ENCODE peak calls at places on chromosomes 4 and X, in eight cellular contexts. O is CD4-positive, CD25-positive, alpha-beta regulatory T cell; Z is CD8-positive, alpha-beta T cell; N is naive thymus-derived CD4-positive, alpha-beta T cell; A is colonic mucosa; L is adrenal gland; G is fibroblast of lung; D is neural progenitor cell. C is an unnamed sample.

GRCh38 chr4:124933521-124933920 is 221.0 kb upstream of the ANKRD50 start:
- DNase-seq in G (no peak), D (no peak), Z (no peak), L (no peak), N (no peak), O (no peak), A (no peak), C (no peak)

GRCh38 chrX:37958493-37959211 is 47.7 kb upstream of the SYTL5 start:
- DNase-seq in A (no peak), G (peak; percentile 52), N (no peak), D (no peak), O (no peak), L (peak; percentile 10), Z (no peak), C (no peak)

GRCh38 chrX:104112326-104112951 is at the start of gene ZCCHC18:
- DNase-seq in L (peak; percentile 39), G (peak; percentile 78), D (peak; percentile 91), Z (peak; percentile 23), N (no peak), A (peak; percentile 28), O (peak; percentile 33), C (peak; percentile 47)

GRCh38 chr4:36414248-36414647 is 132.8 kb downstream of the DTHD1 start:
- DNase-seq in G (no peak), A (no peak), O (no peak), Z (no peak), N (no peak), L (no peak), D (no peak), C (no peak)

GRCh38 chr4:74674750-74675149 is 119.6 kb downstream of the BTC start:
- DNase-seq in L (no peak), A (no peak), N (no peak), O (no peak), Z (no peak), D (no peak), G (no peak), C (no peak)

GRCh38 chrX:49919617-49920016 is 2.8 kb upstream of the CLCN5 start:
- DNase-seq in O (peak; percentile 5), L (peak; percentile 72), A (peak; percentile 42), D (peak; percentile 54), N (peak; percentile 23), Z (peak; percentile 23), G (peak; percentile 50), C (no peak)

GRCh38 chrX:9538544-9539045 is 73.7 kb downstream of the TBL1X start:
- DNase-seq in D (no peak), A (peak; percentile 44), N (peak; percentile 12), L (no peak), O (no peak), Z (no peak), G (no peak), C (no peak)

GRCh38 chrX:152641996-152642395 is 4.3 kb downstream of the GABRQ start:
- DNase-seq in G (no peak), Z (no peak), D (peak; percentile 63), N (no peak), L (no peak), O (no peak), A (no peak), C (no peak)

GRCh38 chr4:75512336-75513211 is 1.6 kb downstream of the RCHY1 start:
- DNase-seq in D (peak; percentile 6), N (no peak), G (peak; percentile 83), Z (no peak), L (no peak), A (no peak), O (no peak), C (no peak)

GRCh38 chr4:121198261-121198660 is 34.1 kb upstream of the TNIP3 start:
- DNase-seq in A (no peak), Z (no peak), L (no peak), G (no peak), N (no peak), O (no peak), D (no peak), C (no peak)

GRCh38 chr4:124321370-124321769 is 391.2 kb downstream of the ANKRD50 start:
- DNase-seq in O (no peak), G (peak; percentile 24), Z (no peak), A (no peak), N (no peak), D (peak; percentile 17), L (no peak), C (no peak)

GRCh38 chr4:184143770-184144564 is 73.7 kb downstream of the ENPP6 start:
- DNase-seq in Z (no peak), N (no peak), D (no peak), G (no peak), A (no peak), L (no peak), O (no peak), C (no peak)

GRCh38 chrX:486325-486724 is 99.6 kb upstream of the PPP2R3B start:
- DNase-seq in A (no peak), G (no peak), L (no peak), N (no peak), Z (no peak), D (no peak), O (no peak), C (no peak)

GRCh38 chr4:140168474-140168873 is 14.5 kb upstream of the MAML3 start:
- DNase-seq in D (peak; percentile 39), N (no peak), L (no peak), Z (no peak), A (no peak), G (peak; percentile 55), O (no peak), C (no peak)

GRCh38 chrX:48592971-48593370 is 4.3 kb upstream of the WDR13 start:
- DNase-seq in G (no peak), A (no peak), N (no peak), D (no peak), Z (no peak), O (no peak), L (no peak), C (no peak)

GRCh38 chrX:48589482-48590162 is 7.7 kb upstream of the WDR13 start:
- DNase-seq in O (no peak), G (no peak), D (no peak), L (no peak), A (no peak), N (no peak), Z (no peak), C (no peak)

GRCh38 chrX:48595929-48596328 is 1.4 kb upstream of the WDR13 start:
- DNase-seq in L (no peak), A (no peak), N (no peak), D (no peak), O (no peak), Z (no peak), G (no peak), C (no peak)

GRCh38 chrX:48584698-48585097 is 10.4 kb downstream of the RBM3 start:
- DNase-seq in Z (no peak), A (no peak), L (no peak), O (no peak), D (no peak), G (no peak), N (no peak), C (no peak)

GRCh38 chrX:48590203-48591103 is 6.8 kb upstream of the WDR13 start:
- DNase-seq in A (no peak), O (no peak), Z (no peak), G (peak; percentile 57), L (no peak), N (no peak), D (no peak), C (no peak)
- H3K27ac ChIP-seq in A (no peak overlapping the region), O (no peak overlapping the region), Z (no peak overlapping the region), G (no peak overlapping the region), L (peak overlapping the region; percentile 88), N (no peak overlapping the region), D (no peak overlapping the region), C (peak overlapping the region; percentile 77)

GRCh38 chr4:88613417-88613875 is 21.2 kb downstream of the HERC3 start:
- DNase-seq in D (no peak), L (no peak), G (peak; percentile 18), Z (peak; percentile 55), O (peak; percentile 36), N (peak; percentile 91), A (no peak), C (no peak)
- H3K27ac ChIP-seq in D (no peak overlapping the region), L (peak overlapping the region; percentile 70), G (peak overlapping the region; percentile 16), Z (peak overlapping the region; percentile 64), O (peak overlapping the region; percentile 91), N (peak overlapping the region; percentile 77), A (peak overlapping the region; percentile 16), C (peak overlapping the region; percentile 46)

DNA sequence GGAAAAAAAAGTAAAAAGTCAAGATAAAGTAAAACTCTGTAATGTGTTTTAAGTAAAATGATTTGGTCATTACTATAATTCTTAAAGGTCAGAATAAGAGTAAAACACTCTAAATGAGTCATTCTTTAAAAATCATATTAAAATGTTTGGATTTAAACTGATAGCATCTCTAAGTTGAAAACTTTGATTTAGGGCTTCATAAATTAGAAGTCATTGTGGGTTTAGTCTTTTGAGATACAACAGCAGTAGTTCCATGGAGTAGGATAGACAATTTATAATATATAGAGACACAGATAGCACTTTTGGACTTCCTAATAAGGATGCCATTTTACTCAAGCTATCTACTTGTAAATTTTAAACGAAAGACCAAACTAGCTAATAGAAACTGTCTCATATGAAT is 77.1 kb upstream of the PABPC4L start:
- DNase-seq in G (peak; percentile 54), O (no peak), D (no peak), A (no peak), N (no peak), Z (no peak), L (no peak), C (no peak)
- H3K27ac ChIP-seq in G (no peak overlapping the region), O (no peak overlapping the region), D (no peak overlapping the region), A (no peak overlapping the region), N (no peak overlapping the region), Z (no peak overlapping the region), L (no peak overlapping the region), C (no peak overlapping the region)

GRCh38 chrX:39857780-39858179 is 240.0 kb downstream of the BCOR start:
- DNase-seq in O (no peak), D (no peak), L (no peak), N (no peak), Z (peak; percentile 36), G (no peak), A (no peak), C (no peak)

GRCh38 chrX:39853417-39853816 is 244.3 kb downstream of the BCOR start:
- DNase-seq in O (no peak), D (no peak), G (no peak), L (no peak), A (no peak), Z (no peak), N (no peak), C (no peak)

GRCh38 chrX:39854772-39855747 is 242.7 kb downstream of the BCOR start:
- DNase-seq in A (no peak), O (peak; percentile 69), D (no peak), N (peak; percentile 74), L (no peak), G (no peak), Z (peak; percentile 85), C (no peak)

GRCh38 chrX:39855748-39856129 is 242.0 kb downstream of the BCOR start:
- DNase-seq in L (peak; percentile 22), O (peak; percentile 64), N (peak; percentile 32), Z (peak; percentile 86), D (no peak), G (peak; percentile 48), A (peak; percentile 66), C (no peak)

DNA sequence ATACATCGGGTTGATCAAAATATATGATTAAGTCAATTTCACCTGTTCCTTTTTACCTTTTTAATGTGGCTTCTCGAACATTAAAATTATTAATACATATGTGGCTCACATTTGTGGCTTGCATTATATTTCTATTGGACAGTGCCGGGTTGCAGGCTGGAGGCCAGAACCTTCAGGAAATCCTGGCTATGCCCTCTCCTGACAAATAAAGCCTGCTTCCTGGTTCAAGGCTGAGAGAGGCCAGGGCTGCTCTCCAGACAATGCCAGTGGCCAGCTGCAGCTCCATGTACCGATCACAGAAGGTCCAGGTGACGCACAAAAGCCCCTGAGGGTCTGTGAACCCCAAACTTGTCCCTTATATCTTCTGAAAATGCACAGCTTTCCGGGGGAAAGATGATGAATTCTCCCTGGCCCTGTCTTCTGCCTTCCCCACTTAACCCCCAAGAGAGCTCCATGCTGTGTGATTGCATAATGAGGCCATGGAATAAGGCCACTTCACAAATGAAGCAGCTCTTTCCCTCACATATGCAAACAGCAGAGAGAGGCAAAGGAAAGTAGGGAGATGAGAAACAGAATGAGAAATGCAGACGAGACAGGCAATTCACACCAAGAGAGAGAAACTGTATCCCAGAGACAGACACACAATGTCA is 241.2 kb downstream of the BCOR start:
- DNase-seq in A (no peak), G (no peak), L (no peak), O (no peak), Z (no peak), N (no peak), D (no peak), C (no peak)
- H3K27ac ChIP-seq in A (no peak overlapping the region), G (no peak overlapping the region), L (no peak overlapping the region), O (peak overlapping the region; percentile 96), Z (no peak overlapping the region), N (no peak overlapping the region), D (no peak overlapping the region), C (no peak overlapping the region)